ENCODE peak calls at places on chromosomes 7 and 10, in five cellular contexts. Y, D, H, I and M are unnamed samples.

GRCh38 chr10:31064334-31064733 is 32.7 kb upstream of the ZNF438 start:
- DNase-seq in D (no peak), Y (no peak), H (no peak), I (no peak), M (no peak)

GRCh38 chr7:50953820-50954219 is 171.1 kb upstream of the GRB10 start:
- DNase-seq in I (no peak), Y (no peak), D (peak), H (no peak), M (no peak)

GRCh38 chr10:131980757-131981428 is 830 bp downstream of the BNIP3 start:
- DNase-seq in H (no peak), Y (no peak), I (peak), D (no peak), M (no peak)

GRCh38 chr7:130708001-130708400 is 21.7 kb upstream of the TSGA13 start:
- DNase-seq in Y (no peak), D (no peak), H (no peak), I (no peak), M (no peak)

GRCh38 chr10:84606428-84606827 is 278.0 kb downstream of the CCSER2 start:
- DNase-seq in Y (no peak), D (peak), H (no peak), I (no peak), M (no peak)

GRCh38 chr7:36456135-36456534 is 66.5 kb downstream of the ANLN start:
- DNase-seq in I (no peak), Y (no peak), H (no peak), D (no peak), M (no peak)

GRCh38 chr10:23070819-23071218 is 24.6 kb upstream of the MSRB2 start:
- DNase-seq in Y (no peak), I (no peak), H (no peak), D (no peak), M (no peak)

GRCh38 chr7:87505122-87505521 is 29.6 kb upstream of the ABCB4 start:
- DNase-seq in H (no peak), D (no peak), Y (no peak), I (no peak), M (no peak)

GRCh38 chr7:1989049-1989860 is 243.5 kb downstream of the MAD1L1 start:
- DNase-seq in H (no peak), I (no peak), D (no peak), Y (no peak), M (no peak)

GRCh38 chr10:31602541-31603244 is 283.7 kb downstream of the ZEB1 start:
- DNase-seq in D (peak), H (peak), I (peak), Y (peak), M (peak)

GRCh38 chr7:44374007-44374763 is 48.8 kb upstream of the CAMK2B start:
- DNase-seq in I (no peak), H (no peak), Y (no peak), D (no peak), M (no peak)

GRCh38 chr7:93119191-93119905 is 1.6 kb upstream of the SAMD9 start:
- DNase-seq in H (no peak), D (peak), I (no peak), Y (no peak), M (no peak)

GRCh38 chr10:78365711-78366110 is 332.0 kb downstream of the RPS24 start:
- DNase-seq in I (no peak), H (no peak), D (no peak), Y (no peak), M (no peak)

GRCh38 chr10:91162495-91163268 is 57.8 kb upstream of the PCGF5 start:
- DNase-seq in I (peak), Y (peak), H (peak), D (peak), M (peak)

GRCh38 chr10:53697038-53697437 is 924.5 kb upstream of the MBL2 start:
- DNase-seq in D (peak), I (no peak), H (no peak), Y (no peak), M (no peak)

GRCh38 chr7:20786779-20787651 is at the start of gene SP8:
- DNase-seq in H (peak), Y (peak), I (peak), D (peak), M (no peak)

GRCh38 chr7:140260338-140260737 is 83.6 kb upstream of the KDM7A start:
- DNase-seq in D (no peak), H (peak), I (no peak), Y (no peak), M (no peak)

GRCh38 chr10:80464557-80465466 is 10.7 kb downstream of the TSPAN14 start:
- DNase-seq in H (no peak), Y (no peak), D (no peak), I (no peak), M (no peak)

GRCh38 chr7:249979-250378 is 40.0 kb upstream of the FOXL3 start:
- DNase-seq in I (no peak), Y (no peak), H (no peak), D (no peak), M (no peak)